ENCODE peak calls at places on chromosomes 7 and 10, in six cellular contexts. C, Y, R, U, N and P are unnamed samples.
A peak's percentile ranks its signal among the peaks of the same experiment; 100 is the strongest.

GRCh38 chr10:49534670-49535381 is 4.1 kb downstream of the ERCC6 start:
- DNase-seq in C (no peak), Y (peak; percentile 78), R (no peak), U (no peak), N (no peak), P (no peak)

GRCh38 chr7:93249749-93250148 is 17.6 kb downstream of the VPS50 start:
- DNase-seq in C (no peak), Y (peak; percentile 25), R (no peak), U (no peak), N (no peak), P (no peak)

GRCh38 chr10:90775351-90776028 is 82.3 kb downstream of the HTR7 start:
- DNase-seq in C (no peak), Y (no peak), R (no peak), U (no peak), N (no peak), P (no peak)

GRCh38 chr7:136594739-136595144 is 273.7 kb upstream of the CHRM2 start:
- DNase-seq in C (no peak), Y (no peak), R (no peak), U (no peak), N (no peak), P (no peak)

GRCh38 chr10:103835121-103836045 is 20.0 kb downstream of the SH3PXD2A start:
- DNase-seq in C (peak; percentile 63), Y (peak; percentile 87), R (no peak), U (peak; percentile 96), N (peak; percentile 80), P (peak; percentile 94)

GRCh38 chr7:9030131-9030530 is 596.7 kb downstream of the NXPH1 start:
- DNase-seq in C (no peak), Y (no peak), R (no peak), U (no peak), N (no peak), P (no peak)

GRCh38 chr7:18040196-18040595 is 12.6 kb upstream of the PRPS1L1 start:
- DNase-seq in C (no peak), Y (peak; percentile 90), R (no peak), U (no peak), N (no peak), P (no peak)

GRCh38 chr7:87146740-87147386 is 5.4 kb upstream of the DMTF1 start:
- DNase-seq in C (no peak), Y (no peak), R (no peak), U (no peak), N (no peak), P (no peak)

GRCh38 chr10:95266674-95267095 is 24.1 kb downstream of the PDLIM1 start:
- DNase-seq in C (no peak), Y (peak; percentile 88), R (no peak), U (no peak), N (no peak), P (no peak)
- TF ChIP-seq POLR2A in C (no peak), Y (no peak), R (no peak), U (no peak), N (no peak), P (no peak)

DNA sequence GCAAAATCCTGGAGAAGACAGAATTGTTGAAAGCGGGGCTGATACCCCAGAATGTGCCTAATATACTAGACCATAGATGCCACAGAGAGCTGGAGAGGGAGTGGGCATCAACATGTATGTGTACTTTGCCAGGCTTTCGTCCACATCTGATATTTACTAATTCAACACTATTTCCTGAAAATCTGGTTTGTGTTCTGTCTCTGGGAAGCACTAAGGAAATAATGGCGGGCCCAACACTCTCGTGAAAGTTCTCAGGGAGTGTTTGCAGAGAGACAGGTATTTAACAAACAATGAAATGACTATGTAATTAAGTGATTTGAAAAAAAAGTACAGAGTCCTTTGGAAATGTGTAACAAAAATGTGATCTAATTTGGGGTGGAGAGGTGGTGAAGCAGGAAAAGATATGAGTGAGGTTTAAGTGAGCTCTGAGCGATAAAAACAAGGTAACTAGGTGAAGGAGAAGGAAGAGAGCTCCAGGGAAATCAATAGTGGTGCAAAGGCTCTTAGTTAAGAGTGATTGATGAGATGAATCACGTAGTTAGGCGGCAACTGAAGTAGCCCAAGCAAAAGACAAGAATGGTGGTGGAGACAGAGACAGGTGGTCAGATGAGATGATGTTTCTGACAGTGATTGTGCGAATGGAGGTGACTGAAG is 95.2 kb upstream of the DNAJB12 start:
- DNase-seq in C (no peak), Y (no peak), R (peak; percentile 53), U (no peak), N (no peak), P (no peak)
- TF ChIP-seq CTCF in C (no peak), Y (no peak), R (no peak), U (no peak), N (no peak), P (no peak)

GRCh38 chr7:22350466-22351328 is 6.3 kb downstream of the RAPGEF5 start:
- DNase-seq in C (no peak), Y (peak; percentile 11), R (no peak), U (no peak), N (no peak), P (no peak)

GRCh38 chr7:22348379-22348778 is 8.6 kb downstream of the RAPGEF5 start:
- DNase-seq in C (no peak), Y (no peak), R (no peak), U (no peak), N (no peak), P (no peak)

GRCh38 chr7:22352812-22353340 is 4.1 kb downstream of the RAPGEF5 start:
- DNase-seq in C (no peak), Y (no peak), R (no peak), U (no peak), N (no peak), P (no peak)

GRCh38 chr7:22351878-22352277 is 5.1 kb downstream of the RAPGEF5 start:
- DNase-seq in C (no peak), Y (no peak), R (no peak), U (no peak), N (no peak), P (no peak)

DNA sequence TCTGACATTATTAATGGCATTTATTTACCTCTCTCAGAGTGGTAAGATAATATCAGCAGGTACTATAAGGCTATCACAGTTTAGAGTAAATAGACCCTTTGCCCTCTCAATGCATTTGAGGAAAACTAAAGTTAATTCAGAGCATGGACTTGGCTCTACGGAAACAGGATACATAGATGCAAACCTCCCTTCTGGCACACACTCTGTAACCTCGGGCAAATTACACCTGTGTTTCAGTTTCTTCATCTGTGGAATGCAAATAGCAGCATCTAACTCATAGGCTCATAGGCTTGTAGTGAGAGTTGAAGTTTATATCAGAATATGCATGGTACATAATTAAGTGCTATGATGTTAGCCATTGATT is 5.6 kb downstream of the RAPGEF5 start:
- DNase-seq in C (no peak), Y (no peak), R (no peak), U (no peak), N (no peak), P (no peak)
- H3K4me3 ChIP-seq in C (no peak overlapping the region), Y (no peak overlapping the region), R (no peak overlapping the region), U (no peak overlapping the region), N (no peak overlapping the region), P (no peak overlapping the region)

DNA sequence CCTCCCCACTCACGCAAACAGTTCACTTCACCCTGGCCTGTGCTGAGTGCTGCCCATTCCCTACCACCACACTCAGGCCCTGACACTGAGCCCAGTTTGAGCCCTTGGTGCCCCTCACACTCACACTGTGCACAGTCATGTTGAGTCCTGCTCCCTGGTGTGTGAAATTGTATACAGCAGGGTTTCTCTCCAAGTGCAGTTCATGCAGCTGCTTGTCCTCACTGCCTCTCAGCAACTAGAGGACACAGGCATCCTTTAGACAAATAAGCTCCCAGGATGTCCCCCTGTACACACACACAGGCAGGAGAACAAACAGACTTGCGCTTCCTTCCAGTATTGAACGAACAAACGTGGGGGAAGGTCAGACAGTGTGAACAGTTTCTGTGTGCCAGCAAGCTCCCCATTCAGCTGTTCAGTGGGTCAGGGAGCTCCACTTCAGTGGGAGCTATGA is 6.8 kb downstream of the MYO1G start:
- DNase-seq in C (no peak), Y (no peak), R (no peak), U (no peak), N (no peak), P (no peak)
- TF ChIP-seq POLR2A in C (no peak), Y (no peak), R (no peak), U (no peak), N (no peak), P (no peak)